ENCODE peak calls at places on chromosomes 2 and 18, in ten cellular contexts. H is A549; J is stimulated activated CD4-positive, alpha-beta T cell treated with anti-CD3 and anti-CD28 coated beads, TNF-alpha, amount 100 ng/mL, for 4 hours; V is H54; O is GM23338; S is amniotic epithelial cell; Z is K562; E is psoas muscle; N is NCI-H460; F is activated naive CD4-positive, alpha-beta T cell. X is an unnamed sample.

GRCh38 chr2:636649-637405 is 40.4 kb downstream of the TMEM18 start:
- DNase-seq in H (peak; percentile 48), J (peak; percentile 26), V (peak; percentile 45), O (peak; percentile 95), S (peak; percentile 27), Z (peak; percentile 49), E (peak; percentile 80), N (peak; percentile 48), F (peak; percentile 40), X (peak; percentile 75)

GRCh38 chr2:208906330-208906729 is 499.7 kb downstream of the PTH2R start:
- DNase-seq in H (no peak), J (no peak), V (no peak), O (peak; percentile 72), S (no peak), Z (no peak), E (no peak), N (no peak), F (no peak), X (peak; percentile 76)

GRCh38 chr2:203730866-203731265 is 24.4 kb downstream of the CD28 start:
- DNase-seq in H (no peak), J (no peak), V (no peak), O (no peak), S (no peak), Z (no peak), E (no peak), N (no peak), F (no peak), X (no peak)

GRCh38 chr2:239944706-239945551 is 80.2 kb downstream of the NDUFA10 start:
- DNase-seq in H (no peak), J (no peak), V (no peak), O (no peak), S (no peak), Z (no peak), E (peak; percentile 63), N (no peak), F (no peak), X (peak; percentile 37)

GRCh38 chr2:43303889-43304288 is 77.5 kb upstream of the ZFP36L2 start:
- DNase-seq in H (no peak), J (no peak), V (no peak), O (no peak), S (no peak), Z (no peak), E (no peak), N (no peak), F (no peak), X (no peak)

GRCh38 chr2:160205511-160205910 is 5.4 kb upstream of the ITGB6 start:
- DNase-seq in H (peak; percentile 90), J (no peak), V (peak; percentile 79), O (no peak), S (peak; percentile 95), Z (no peak), E (peak; percentile 75), N (peak; percentile 74), F (no peak), X (no peak)

GRCh38 chr2:170464268-170464667 is 250.9 kb upstream of the SP5 start:
- DNase-seq in H (no peak), J (no peak), V (no peak), O (no peak), S (no peak), Z (no peak), E (no peak), N (no peak), F (no peak), X (no peak)

GRCh38 chr2:228629251-228629650 is 447.8 kb upstream of the SPHKAP start:
- DNase-seq in H (no peak), J (no peak), V (no peak), O (no peak), S (no peak), Z (no peak), E (no peak), N (no peak), F (no peak), X (no peak)

GRCh38 chr2:159996792-159997546 is 65.4 kb downstream of the PLA2R1 start:
- DNase-seq in H (no peak), J (no peak), V (no peak), O (no peak), S (peak; percentile 48), Z (no peak), E (no peak), N (no peak), F (no peak), X (no peak)

GRCh38 chr2:73156539-73157124 is 43.9 kb upstream of the RAB11FIP5 start:
- DNase-seq in H (peak; percentile 58), J (no peak), V (peak; percentile 74), O (peak; percentile 94), S (peak; percentile 43), Z (peak; percentile 46), E (peak; percentile 78), N (no peak), F (no peak), X (peak; percentile 90)

GRCh38 chr2:18918280-18918679 is 328.9 kb upstream of the NT5C1B start:
- DNase-seq in H (no peak), J (no peak), V (no peak), O (no peak), S (no peak), Z (no peak), E (no peak), N (no peak), F (no peak), X (no peak)

GRCh38 chr2:181070119-181070833 is 89.9 kb downstream of the UBE2E3 start:
- DNase-seq in H (peak; percentile 5), J (no peak), V (peak; percentile 10), O (no peak), S (peak; percentile 77), Z (peak; percentile 18), E (no peak), N (peak; percentile 48), F (no peak), X (no peak)

GRCh38 chr2:135997380-135997779 is 12.0 kb upstream of the DARS1 start:
- DNase-seq in H (no peak), J (no peak), V (no peak), O (peak; percentile 91), S (no peak), Z (no peak), E (no peak), N (no peak), F (no peak), X (peak; percentile 91)

GRCh38 chr2:26139269-26140183 is 33.4 kb upstream of the GAREM2 start:
- DNase-seq in H (no peak), J (no peak), V (no peak), O (no peak), S (no peak), Z (no peak), E (no peak), N (no peak), F (no peak), X (no peak)

GRCh38 chr2:64277101-64277849 is 133.1 kb upstream of the PELI1 start:
- DNase-seq in H (no peak), J (no peak), V (no peak), O (peak; percentile 91), S (no peak), Z (no peak), E (no peak), N (no peak), F (no peak), X (peak; percentile 74)

GRCh38 chr18:7626175-7626921 is 59.2 kb downstream of the PTPRM start:
- DNase-seq in H (no peak), J (no peak), V (no peak), O (no peak), S (no peak), Z (no peak), E (no peak), N (no peak), F (no peak), X (no peak)

GRCh38 chr2:241081643-241082337 is 20.3 kb downstream of the MTERF4 start:
- DNase-seq in H (no peak), J (no peak), V (no peak), O (no peak), S (no peak), Z (no peak), E (peak; percentile 54), N (no peak), F (no peak), X (no peak)

GRCh38 chr2:230968921-230969672 is 26.8 kb upstream of the SPATA3 start:
- DNase-seq in H (no peak), J (no peak), V (no peak), O (no peak), S (no peak), Z (no peak), E (no peak), N (no peak), F (no peak), X (no peak)

GRCh38 chr2:29921560-29921915 is at the start of gene ALK:
- DNase-seq in H (peak; percentile 87), J (peak; percentile 33), V (no peak), O (peak; percentile 97), S (peak; percentile 69), Z (peak; percentile 97), E (peak; percentile 91), N (peak; percentile 83), F (peak; percentile 5), X (peak; percentile 98)

GRCh38 chr2:43609304-43609883 is 13.6 kb upstream of the THADA start:
- DNase-seq in H (peak; percentile 62), J (no peak), V (no peak), O (peak; percentile 82), S (peak; percentile 29), Z (peak; percentile 69), E (no peak), N (peak; percentile 66), F (no peak), X (peak; percentile 43)

GRCh38 chr2:238963164-238963969 is 115.5 kb downstream of the TWIST2 start:
- DNase-seq in H (no peak), J (no peak), V (no peak), O (no peak), S (peak; percentile 46), Z (no peak), E (no peak), N (no peak), F (no peak), X (no peak)

GRCh38 chr2:196170681-196171247 is 614 bp downstream of the STK17B start:
- DNase-seq in H (no peak), J (no peak), V (no peak), O (peak; percentile 20), S (peak; percentile 61), Z (no peak), E (peak; percentile 49), N (peak; percentile 27), F (peak; percentile 41), X (peak; percentile 29)

GRCh38 chr2:164868563-164869419 is 27.2 kb upstream of the COBLL1 start:
- DNase-seq in H (no peak), J (no peak), V (no peak), O (no peak), S (no peak), Z (no peak), E (no peak), N (no peak), F (no peak), X (no peak)